ENCODE peak calls at places on chromosomes 16 and 17, in four cellular contexts. O, S, B and T are unnamed samples.

GRCh38 chr16:4615389-4616046 is 830 bp upstream of the UBALD1 start:
- DNase-seq in O (no peak), S (no peak), B (peak; percentile 83), T (no peak)

GRCh38 chr16:79282806-79283205 is 317.7 kb downstream of the MAF start:
- DNase-seq in O (no peak), S (no peak), B (no peak), T (no peak)

GRCh38 chr17:75891022-75891604 is 5.6 kb downstream of the TRIM65 start:
- DNase-seq in O (no peak), S (no peak), B (no peak), T (no peak)

GRCh38 chr16:5580320-5580719 is 482.7 kb upstream of the EEF2KMT start:
- DNase-seq in O (no peak), S (no peak), B (no peak), T (no peak)

GRCh38 chr17:39573447-39574298 is 34.0 kb downstream of the NEUROD2 start:
- DNase-seq in O (no peak), S (peak; percentile 57), B (peak; percentile 66), T (no peak)

GRCh38 chr16:75219838-75220237 is 1.1 kb downstream of the CTRB1 start:
- DNase-seq in O (no peak), S (no peak), B (no peak), T (no peak)

GRCh38 chr16:5003828-5004227 is 29.9 kb downstream of the NAGPA start:
- DNase-seq in O (no peak), S (no peak), B (no peak), T (no peak)

GRCh38 chr17:39541652-39542051 is 66.1 kb downstream of the NEUROD2 start:
- DNase-seq in O (no peak), S (no peak), B (no peak), T (no peak)

GRCh38 chr17:65518256-65518655 is 43.2 kb downstream of the AXIN2 start:
- DNase-seq in O (no peak), S (no peak), B (no peak), T (no peak)

GRCh38 chr16:89048871-89049422 is 44.7 kb upstream of the ACSF3 start:
- DNase-seq in O (no peak), S (no peak), B (peak; percentile 46), T (no peak)

GRCh38 chr17:48761114-48761513 is 32.6 kb upstream of the HOXB13 start:
- DNase-seq in O (no peak), S (no peak), B (no peak), T (no peak)

GRCh38 chr17:44360826-44361225 is 2.8 kb downstream of the FAM171A2 start:
- DNase-seq in O (no peak), S (no peak), B (no peak), T (no peak)

GRCh38 chr16:27314161-27314723 is 468 bp downstream of the IL4R start:
- DNase-seq in O (no peak), S (peak; percentile 89), B (peak; percentile 77), T (no peak)

GRCh38 chr16:28324887-28325279 is 32.6 kb downstream of the SBK1 start:
- DNase-seq in O (no peak), S (no peak), B (no peak), T (no peak)

GRCh38 chr16:83603981-83604570 is 203.7 kb upstream of the HSBP1 start:
- DNase-seq in O (no peak), S (no peak), B (no peak), T (no peak)

GRCh38 chr17:57911834-57912673 is 43.2 kb downstream of the CUEDC1 start:
- DNase-seq in O (no peak), S (peak; percentile 73), B (peak; percentile 94), T (no peak)

GRCh38 chr17:80708497-80708896 is 163.9 kb downstream of the RPTOR start:
- DNase-seq in O (no peak), S (no peak), B (no peak), T (no peak)

GRCh38 chr16:74321356-74321755 is 24.7 kb downstream of the PSMD7 start:
- DNase-seq in O (no peak), S (no peak), B (no peak), T (no peak)

GRCh38 chr16:24825696-24826095 is 20.1 kb upstream of the SLC5A11 start:
- DNase-seq in O (no peak), S (no peak), B (no peak), T (no peak)

GRCh38 chr17:8941520-8941919 is 24.0 kb downstream of the PIK3R5 start:
- DNase-seq in O (no peak), S (no peak), B (peak; percentile 83), T (no peak)

GRCh38 chr17:64492481-64493109 is 4.3 kb downstream of the POLG2 start:
- DNase-seq in O (no peak), S (no peak), B (no peak), T (no peak)

GRCh38 chr16:78105517-78105916 is 6.1 kb downstream of the WWOX start:
- DNase-seq in O (no peak), S (no peak), B (no peak), T (no peak)

GRCh38 chr16:23280483-23280967 is 21.6 kb upstream of the SCNN1B start:
- DNase-seq in O (no peak), S (peak; percentile 96), B (no peak), T (no peak)

GRCh38 chr17:9729034-9729650 is 62.2 kb downstream of the DHRS7C start:
- DNase-seq in O (peak; percentile 8), S (peak; percentile 47), B (no peak), T (no peak)

GRCh38 chr17:39027440-39028035 is 60.3 kb upstream of the FBXO47 start:
- DNase-seq in O (no peak), S (no peak), B (no peak), T (no peak)

GRCh38 chr16:20847577-20847976 is 41.2 kb downstream of the REXO5 start:
- DNase-seq in O (no peak), S (no peak), B (no peak), T (no peak)

GRCh38 chr16:4160663-4161436 is 44.6 kb upstream of the ADCY9 start:
- DNase-seq in O (no peak), S (no peak), B (no peak), T (no peak)

GRCh38 chr17:66432996-66433556 is 130.7 kb downstream of the PRKCA start:
- DNase-seq in O (no peak), S (no peak), B (no peak), T (no peak)

GRCh38 chr16:23803591-23804123 is 32.1 kb upstream of the PRKCB start:
- DNase-seq in O (no peak), S (no peak), B (peak; percentile 76), T (no peak)

GRCh38 chr16:69513180-69513966 is 52.4 kb upstream of the NFAT5 start:
- DNase-seq in O (no peak), S (peak; percentile 99), B (no peak), T (no peak)

GRCh38 chr16:53415504-53415903 is 18.8 kb upstream of the RBL2 start:
- DNase-seq in O (no peak), S (no peak), B (no peak), T (no peak)

GRCh38 chr16:86455116-86455515 is 55.2 kb upstream of the FOXF1 start:
- DNase-seq in O (no peak), S (no peak), B (no peak), T (no peak)

GRCh38 chr16:51431517-51432241 is 280.6 kb upstream of the SALL1 start:
- DNase-seq in O (no peak), S (no peak), B (no peak), T (no peak)

GRCh38 chr16:75385507-75386152 is 47.7 kb downstream of the CFDP1 start:
- DNase-seq in O (peak; percentile 33), S (peak; percentile 64), B (no peak), T (no peak)

GRCh38 chr16:69049146-69049545 is 56.3 kb upstream of the HAS3 start:
- DNase-seq in O (no peak), S (no peak), B (no peak), T (no peak)

GRCh38 chr17:72466199-72466598 is 345.4 kb downstream of the SOX9 start:
- DNase-seq in O (peak; percentile 75), S (peak; percentile 98), B (no peak), T (no peak)

GRCh38 chr16:65148804-65149203 is 26.9 kb upstream of the CDH11 start:
- DNase-seq in O (no peak), S (no peak), B (no peak), T (no peak)

GRCh38 chr16:65154321-65154720 is 32.5 kb upstream of the CDH11 start:
- DNase-seq in O (no peak), S (no peak), B (no peak), T (no peak)

GRCh38 chr16:65153365-65154105 is 31.7 kb upstream of the CDH11 start:
- DNase-seq in O (no peak), S (no peak), B (no peak), T (no peak)
- TF ChIP-seq CTCF in O (no peak), S (no peak), B (no peak), T (no peak)

GRCh38 chr16:84728853-84729424 is 29.1 kb downstream of the USP10 start:
- DNase-seq in O (no peak), S (no peak), B (no peak), T (no peak)

GRCh38 chr16:84729716-84730320 is 30.0 kb downstream of the USP10 start:
- DNase-seq in O (no peak), S (peak; percentile 56), B (no peak), T (no peak)

GRCh38 chr16:84732674-84733352 is 33.0 kb downstream of the USP10 start:
- DNase-seq in O (no peak), S (no peak), B (no peak), T (no peak)

GRCh38 chr16:84726670-84727467 is 27.1 kb downstream of the USP10 start:
- DNase-seq in O (peak; percentile 72), S (no peak), B (no peak), T (no peak)

GRCh38 chr16:84730406-84731106 is 30.8 kb downstream of the USP10 start:
- DNase-seq in O (no peak), S (peak; percentile 91), B (no peak), T (no peak)
- H3K4me1 ChIP-seq in O (peaks cover 26% of the 10 kb centered on the region), S (peaks cover 98% of the 10 kb centered on the region), B (peaks cover 44% of the 10 kb centered on the region), T (peaks cover 43% of the 10 kb centered on the region)

DNA sequence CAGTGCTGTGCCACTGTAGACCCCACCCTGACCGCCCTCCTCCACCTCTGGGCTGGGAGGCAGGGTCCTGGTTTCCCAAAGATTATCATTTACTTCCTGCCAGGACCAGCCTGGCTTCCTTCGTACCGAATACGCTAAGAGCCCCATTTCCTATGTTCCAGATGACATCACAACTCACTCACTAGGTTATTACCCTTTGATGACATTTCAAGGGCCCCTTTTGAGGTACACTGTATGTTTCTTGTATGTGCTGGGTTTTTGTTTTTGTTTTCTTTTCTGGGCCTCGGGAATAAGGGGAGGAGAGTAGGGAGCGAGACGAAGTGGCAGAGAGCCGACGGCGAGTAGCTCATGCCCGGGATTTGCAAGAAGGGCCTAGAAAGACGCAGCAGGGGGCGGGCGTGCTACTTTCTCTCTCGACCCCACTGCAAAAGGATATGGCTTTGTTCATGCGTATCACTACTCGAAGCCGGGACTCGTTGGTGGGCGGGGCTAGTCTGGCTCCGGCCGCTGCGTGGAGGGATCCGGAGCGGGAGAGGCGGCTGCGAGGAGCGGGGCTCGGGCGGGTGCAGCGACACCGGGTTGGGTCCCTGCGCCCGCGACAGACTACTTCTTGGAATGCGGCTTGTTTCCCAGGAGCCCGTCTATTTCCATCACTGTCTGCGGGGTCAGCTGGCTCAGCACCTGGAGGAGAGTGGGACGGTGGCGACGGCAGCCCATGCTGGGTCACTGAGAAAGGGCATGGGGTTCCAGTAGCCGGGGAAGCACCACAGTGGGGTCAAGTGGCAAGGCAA is 6.6 kb upstream of the RNF227 start:
- DNase-seq in O (no peak), S (no peak), B (peak; percentile 92), T (no peak)
- TF ChIP-seq CTCF in O (no peak), S (no peak), B (no peak), T (no peak)

DNA sequence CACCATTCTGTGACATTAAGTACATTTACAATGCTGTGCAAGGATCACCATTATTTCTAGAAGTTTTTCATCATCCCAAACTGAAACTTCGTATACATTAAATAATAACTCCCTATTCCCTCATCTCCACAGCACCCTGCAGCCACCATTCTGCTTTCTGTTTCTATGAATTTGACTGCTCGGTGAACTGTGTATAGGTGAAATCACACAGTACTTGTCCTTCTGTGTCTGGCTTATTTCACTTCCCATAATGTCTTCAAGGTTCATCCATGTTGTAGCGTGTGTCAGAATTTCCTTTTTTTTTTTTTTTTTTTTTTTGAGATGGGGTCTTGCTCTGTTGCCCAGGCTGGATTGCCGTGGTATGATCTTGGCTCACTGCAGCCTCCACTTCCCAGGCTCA is 20.4 kb downstream of the RAP1GAP2 start:
- DNase-seq in O (no peak), S (no peak), B (no peak), T (no peak)
- H3K4me1 ChIP-seq in O (peaks cover 18% of the 10 kb centered on the region), S (peaks cover 20% of the 10 kb centered on the region), B (no peaks in the 10 kb centered on the region), T (peaks cover 28% of the 10 kb centered on the region)